ENCODE peak calls at places on chromosome 21, in nine cellular contexts. F is NCI-H774; U is Karpas-422; L is stimulated activated CD4-positive, alpha-beta T cell treated with anti-CD3 and anti-CD28 coated beads, Interleukin-15, amount 100 ng/mL, for 1 hour; J is activated CD4-positive, CD25-positive, alpha-beta regulatory T cell treated with anti-CD3 and anti-CD28 coated beads, Interleukin-2, amount 50 U/mL, for 72 hours; W is MCF 10A; D is A549; Z is heart left ventricle; I is HT1080. Y is an unnamed sample.

GRCh38 chr21:25313891-25314646 is 293.2 kb downstream of the MRPL39 start:
- DNase-seq in F (no peak), U (no peak), L (no peak), J (no peak), W (peak), D (no peak), Z (no peak), I (peak), Y (no peak)

GRCh38 chr21:35533893-35534292 is 484.8 kb upstream of the RUNX1 start:
- DNase-seq in F (no peak), U (no peak), L (no peak), J (no peak), W (no peak), D (no peak), Z (no peak), I (no peak), Y (no peak)

GRCh38 chr21:41289431-41289830 is 27.2 kb upstream of the FAM3B start:
- DNase-seq in F (no peak), U (no peak), L (no peak), J (no peak), W (no peak), D (no peak), Z (no peak), I (no peak), Y (peak)

GRCh38 chr21:25708467-25709065 is 26.1 kb downstream of the ATP5PF start:
- DNase-seq in F (peak), U (peak), L (no peak), J (peak), W (peak), D (peak), Z (no peak), I (no peak), Y (no peak)

GRCh38 chr21:42175110-42175710 is 43.7 kb upstream of the ABCG1 start:
- DNase-seq in F (no peak), U (no peak), L (no peak), J (no peak), W (no peak), D (no peak), Z (no peak), I (no peak), Y (no peak)

GRCh38 chr21:34630536-34631143 is 15.7 kb upstream of the RCAN1 start:
- DNase-seq in F (peak), U (peak), L (no peak), J (no peak), W (peak), D (peak), Z (peak), I (peak), Y (no peak)

GRCh38 chr21:41965045-41965444 is 11.2 kb upstream of the C2CD2 start:
- DNase-seq in F (no peak), U (no peak), L (no peak), J (no peak), W (no peak), D (no peak), Z (no peak), I (no peak), Y (no peak)

GRCh38 chr21:16420086-16420724 is 690.4 kb downstream of the USP25 start:
- DNase-seq in F (peak), U (no peak), L (no peak), J (no peak), W (peak), D (no peak), Z (peak), I (peak), Y (no peak)

GRCh38 chr21:25811186-25811585 is 76.4 kb downstream of the GABPA start:
- DNase-seq in F (no peak), U (no peak), L (no peak), J (no peak), W (no peak), D (no peak), Z (no peak), I (no peak), Y (no peak)